ENCODE peak calls at places on chromosomes 1 and 21, in seven cellular contexts. K is kidney epithelial cell, N is pancreas, E is fibroblast of mammary gland, J is K562, R is thyroid gland, F is HL-60. Y is an unnamed sample.

GRCh38 chr21:14683021-14683420 is 136.9 kb upstream of the SAMSN1 start:
- DNase-seq in K (no peak), F (no peak), J (no peak), R (no peak), N (no peak), E (no peak), Y (no peak)

GRCh38 chr1:6488602-6489382 is 2.7 kb downstream of the PLEKHG5 start:
- DNase-seq in E (no peak), F (no peak), K (no peak), J (no peak), N (no peak), R (no peak), Y (no peak)

GRCh38 chr1:153848805-153849204 is 73.6 kb downstream of the SLC27A3 start:
- DNase-seq in J (no peak), E (no peak), K (no peak), N (no peak), F (no peak), R (no peak), Y (no peak)

GRCh38 chr1:183693521-183693920 is 40.4 kb upstream of the APOBEC4 start:
- DNase-seq in R (no peak), J (no peak), E (no peak), N (no peak), K (no peak), F (no peak), Y (no peak)

GRCh38 chr1:29709711-29710169 is 473.4 kb downstream of the PTPRU start:
- DNase-seq in K (no peak), E (peak), F (no peak), J (no peak), R (no peak), N (no peak), Y (peak)

GRCh38 chr21:21851657-21852056 is 853.4 kb downstream of the NCAM2 start:
- DNase-seq in E (peak), F (no peak), R (no peak), N (no peak), J (no peak), K (no peak), Y (peak)

GRCh38 chr1:71986181-71986580 is 296.2 kb downstream of the NEGR1 start:
- DNase-seq in K (no peak), N (no peak), R (no peak), J (no peak), E (no peak), F (no peak), Y (no peak)

GRCh38 chr1:11527541-11528452 is 48.8 kb downstream of the DISP3 start:
- DNase-seq in F (no peak), N (no peak), K (no peak), R (no peak), J (no peak), E (no peak), Y (no peak)

GRCh38 chr1:63713627-63714481 is 60.0 kb upstream of the ROR1 start:
- DNase-seq in N (no peak), F (no peak), K (no peak), R (no peak), E (peak), J (no peak), Y (peak)

GRCh38 chr1:207026177-207026576 is 6.4 kb downstream of the C1orf116 start:
- DNase-seq in R (no peak), N (no peak), E (no peak), F (no peak), K (no peak), J (no peak), Y (no peak)

GRCh38 chr21:29287383-29287782 is 11.3 kb upstream of the BACH1 start:
- DNase-seq in E (peak), K (no peak), N (no peak), J (no peak), R (no peak), F (no peak), Y (peak)

GRCh38 chr1:60825593-60825992 is 256.8 kb upstream of the NFIA start:
- DNase-seq in J (no peak), K (no peak), R (peak), E (no peak), N (no peak), F (no peak), Y (no peak)

GRCh38 chr1:166283190-166283589 is 116.4 kb upstream of the FAM78B start:
- DNase-seq in E (no peak), F (no peak), K (no peak), J (no peak), R (no peak), N (no peak), Y (no peak)

GRCh38 chr1:69553726-69554125 is 14.0 kb upstream of the LRRC7 start:
- DNase-seq in E (no peak), F (no peak), N (no peak), J (no peak), K (no peak), R (no peak), Y (no peak)

GRCh38 chr1:231807498-231807897 is 180.9 kb downstream of the DISC1 start:
- DNase-seq in E (no peak), F (no peak), R (no peak), N (no peak), K (no peak), J (no peak), Y (no peak)

GRCh38 chr1:153498746-153499145 is 37.0 kb downstream of the S100A6 start:
- DNase-seq in J (no peak), F (no peak), R (no peak), E (no peak), K (no peak), N (no peak), Y (no peak)

GRCh38 chr21:44846485-44847260 is 26.8 kb downstream of the PTTG1IP start:
- DNase-seq in K (no peak), E (peak), N (no peak), R (peak), J (no peak), F (peak), Y (peak)

GRCh38 chr1:88800382-88801051 is 90.8 kb downstream of the GTF2B start:
- DNase-seq in R (peak), J (peak), K (no peak), F (no peak), E (peak), N (no peak), Y (peak)

GRCh38 chr1:34907487-34908090 is 21.9 kb downstream of the DLGAP3 start:
- DNase-seq in N (no peak), F (no peak), R (no peak), J (no peak), K (no peak), E (no peak), Y (no peak)

GRCh38 chr1:179938752-179939151 is 15.9 kb upstream of the CEP350 start:
- DNase-seq in F (no peak), J (no peak), N (no peak), R (no peak), E (peak), K (no peak), Y (peak)

GRCh38 chr1:63557365-63557987 is 34.2 kb downstream of the EFCAB7 start:
- DNase-seq in E (peak), F (peak), K (no peak), J (peak), N (peak), R (peak), Y (peak)

DNA sequence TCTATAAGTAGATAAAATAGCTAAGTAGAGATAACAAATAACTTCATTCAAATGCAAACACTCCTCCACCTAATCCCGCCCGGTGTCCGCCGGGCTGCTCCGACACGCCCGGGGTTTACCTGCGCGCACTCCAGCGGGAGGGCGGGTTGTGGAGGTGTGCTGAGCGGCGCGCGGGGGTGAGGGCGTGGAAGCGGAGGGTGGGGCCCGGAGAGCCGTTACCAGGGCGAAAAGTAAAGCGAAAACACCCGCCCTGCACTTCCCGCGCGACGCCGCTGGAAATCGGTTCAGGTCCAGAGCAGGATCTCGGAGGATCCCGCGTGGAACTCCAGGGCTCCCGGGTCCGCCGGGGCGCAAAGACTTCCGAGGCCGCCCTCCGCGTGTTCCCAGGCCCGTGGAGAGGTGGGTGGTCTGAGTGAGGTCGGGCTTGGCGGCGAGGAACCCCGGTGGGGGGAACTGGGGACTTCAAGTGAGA is 1.8 kb upstream of the ATF3 start:
- DNase-seq in E (no peak), K (no peak), N (peak), R (peak), F (no peak), J (peak), Y (no peak)
- TF ChIP-seq CTCF in E (no peak), K (no peak), N (no peak), R (no peak), F (no peak), J (no peak), Y (no peak)

GRCh38 chr1:218659911-218660677 is 315.0 kb downstream of the TGFB2 start:
- DNase-seq in R (peak), N (no peak), F (no peak), J (no peak), E (peak), K (no peak), Y (peak)
- H3K4me3 ChIP-seq in R (no peak), N (no peak), F (no peak), J (no peak), E (no peak), K (no peak), Y (no peak)

GRCh38 chr21:33478858-33479678 is 706 bp downstream of the TMEM50B start:
- DNase-seq in R (peak), J (peak), F (peak), N (peak), K (no peak), E (peak), Y (peak)
- TF ChIP-seq CTCF in R (no peak), J (peak), F (no peak), N (no peak), K (no peak), E (no peak), Y (peak)

GRCh38 chr1:113808450-113809195 is 3.7 kb downstream of the RSBN1 start:
- DNase-seq in J (no peak), N (no peak), K (no peak), E (no peak), R (no peak), F (no peak), Y (no peak)
- H3K4me3 ChIP-seq in J (peak), N (peak), K (no peak), E (no peak), R (no peak), F (no peak), Y (no peak)

GRCh38 chr1:151325646-151326429 is 1.4 kb downstream of the PI4KB start:
- DNase-seq in K (no peak), N (no peak), F (no peak), R (no peak), E (no peak), J (no peak), Y (peak)

GRCh38 chr1:151327903-151328674 is 873 bp upstream of the PI4KB start:
- DNase-seq in E (no peak), F (no peak), J (peak), K (no peak), N (peak), R (peak), Y (no peak)

GRCh38 chr1:151326619-151327222 is 495 bp downstream of the PI4KB start:
- DNase-seq in K (no peak), R (peak), N (peak), J (no peak), E (peak), F (peak), Y (peak)

GRCh38 chr1:151325231-151325630 is 2.0 kb downstream of the PI4KB start:
- DNase-seq in R (no peak), J (no peak), E (no peak), K (no peak), N (no peak), F (no peak), Y (no peak)

GRCh38 chr1:151327223-151327902 is at the start of gene PI4KB:
- DNase-seq in F (peak), J (peak), K (peak), N (peak), E (peak), R (peak), Y (peak)
- TF ChIP-seq CTCF in F (no peak), J (no peak), K (no peak), N (no peak), E (no peak), R (no peak), Y (no peak)

GRCh38 chr1:27147842-27148518 is 6.9 kb downstream of the SLC9A1 start:
- DNase-seq in J (no peak), E (no peak), F (no peak), N (no peak), K (no peak), R (no peak), Y (no peak)

GRCh38 chr1:27143408-27143807 is 11.5 kb downstream of the SLC9A1 start:
- DNase-seq in J (peak), N (no peak), F (no peak), R (no peak), E (no peak), K (no peak), Y (peak)

GRCh38 chr1:27144349-27144748 is 10.6 kb downstream of the SLC9A1 start:
- DNase-seq in K (no peak), N (no peak), F (no peak), R (peak), E (no peak), J (no peak), Y (no peak)

GRCh38 chr1:27144920-27145661 is 9.8 kb downstream of the SLC9A1 start:
- DNase-seq in J (no peak), R (no peak), K (no peak), N (no peak), E (peak), F (no peak), Y (peak)

GRCh38 chr1:27145934-27146354 is 9.0 kb downstream of the SLC9A1 start:
- DNase-seq in E (peak), N (no peak), K (peak), J (peak), R (no peak), F (no peak), Y (peak)
- H3K4me3 ChIP-seq in E (no peak), N (no peak), K (no peak), J (no peak), R (no peak), F (no peak), Y (no peak)

DNA sequence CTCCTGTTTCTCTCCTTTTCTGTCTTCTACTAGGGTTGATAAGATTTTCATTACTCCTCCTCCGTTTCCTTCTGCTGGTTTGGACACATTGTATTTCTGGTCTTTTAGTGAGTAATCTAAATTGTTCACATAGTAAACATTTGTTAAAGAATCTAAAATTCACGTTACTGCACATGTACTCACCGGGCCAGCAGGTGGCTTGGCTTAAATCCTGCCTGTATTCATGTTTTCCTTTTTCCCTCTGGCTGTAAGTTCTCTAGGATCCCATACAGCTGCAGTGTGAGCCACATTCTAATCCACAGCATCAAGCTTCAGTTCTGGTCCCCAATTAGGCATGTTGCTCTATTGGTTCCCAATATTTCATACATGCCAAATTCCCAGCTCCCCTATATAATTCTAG is 958.3 kb downstream of the ADGRL2 start:
- DNase-seq in E (no peak), J (no peak), R (no peak), F (no peak), K (no peak), N (no peak), Y (no peak)
- TF ChIP-seq CTCF in E (no peak), J (no peak), R (no peak), F (no peak), K (no peak), N (no peak), Y (no peak)